ENCODE peak calls at places on chromosomes 1 and 21, in seven cellular contexts. One of them, this sample, is unnamed.

GRCh38 chr1:154344977-154345837 is 19.9 kb downstream of the ATP8B2 start:
- DNase-seq in GM12865: peak
- DNase-seq in heart left ventricle: no peak
- DNase-seq in ascending aorta: peak
- DNase-seq in fibroblast of pulmonary artery: peak
- DNase-seq in kidney epithelial cell: no peak
- DNase-seq in pancreas: no peak
- DNase-seq in this sample: peak

GRCh38 chr1:212161231-212161781 is 123.9 kb upstream of the PPP2R5A start:
- DNase-seq in fibroblast of pulmonary artery: peak
- DNase-seq in kidney epithelial cell: no peak
- DNase-seq in GM12865: peak
- DNase-seq in pancreas: no peak
- DNase-seq in heart left ventricle: no peak
- DNase-seq in ascending aorta: no peak
- DNase-seq in this sample: peak

GRCh38 chr1:186828612-186829542 is at the start of gene PLA2G4A:
- DNase-seq in GM12865: peak
- DNase-seq in kidney epithelial cell: peak
- DNase-seq in ascending aorta: peak
- DNase-seq in fibroblast of pulmonary artery: peak
- DNase-seq in heart left ventricle: peak
- DNase-seq in pancreas: no peak
- DNase-seq in this sample: peak

GRCh38 chr1:98556521-98557158 is 104.9 kb upstream of the SNX7 start:
- DNase-seq in GM12865: peak
- DNase-seq in fibroblast of pulmonary artery: peak
- DNase-seq in kidney epithelial cell: no peak
- DNase-seq in pancreas: no peak
- DNase-seq in heart left ventricle: no peak
- DNase-seq in ascending aorta: no peak
- DNase-seq in this sample: peak

GRCh38 chr1:204350857-204351573 is 8.7 kb downstream of the PLEKHA6 start:
- DNase-seq in heart left ventricle: peak
- DNase-seq in fibroblast of pulmonary artery: peak
- DNase-seq in pancreas: peak
- DNase-seq in ascending aorta: peak
- DNase-seq in GM12865: peak
- DNase-seq in kidney epithelial cell: no peak
- DNase-seq in this sample: peak

GRCh38 chr21:17466166-17466565 is 46.7 kb upstream of the CXADR start:
- DNase-seq in GM12865: no peak
- DNase-seq in ascending aorta: no peak
- DNase-seq in kidney epithelial cell: no peak
- DNase-seq in fibroblast of pulmonary artery: peak
- DNase-seq in pancreas: no peak
- DNase-seq in heart left ventricle: no peak
- DNase-seq in this sample: peak

GRCh38 chr1:60281360-60281932 is 207.9 kb upstream of the C1orf87 start:
- DNase-seq in fibroblast of pulmonary artery: peak
- DNase-seq in pancreas: peak
- DNase-seq in kidney epithelial cell: peak
- DNase-seq in GM12865: peak
- DNase-seq in heart left ventricle: peak
- DNase-seq in ascending aorta: peak
- DNase-seq in this sample: peak

GRCh38 chr1:228084325-228084724 is 1.8 kb downstream of the ARF1 start:
- DNase-seq in kidney epithelial cell: no peak
- DNase-seq in ascending aorta: no peak
- DNase-seq in heart left ventricle: no peak
- DNase-seq in GM12865: peak
- DNase-seq in fibroblast of pulmonary artery: peak
- DNase-seq in pancreas: no peak
- DNase-seq in this sample: peak

GRCh38 chr1:91500756-91501526 is at the start of gene CDC7:
- DNase-seq in pancreas: peak
- DNase-seq in fibroblast of pulmonary artery: peak
- DNase-seq in GM12865: peak
- DNase-seq in heart left ventricle: peak
- DNase-seq in ascending aorta: peak
- DNase-seq in kidney epithelial cell: peak
- DNase-seq in this sample: peak

GRCh38 chr1:40944841-40945430 is 34.6 kb upstream of the CTPS1 start:
- DNase-seq in ascending aorta: peak
- DNase-seq in kidney epithelial cell: no peak
- DNase-seq in fibroblast of pulmonary artery: peak
- DNase-seq in GM12865: no peak
- DNase-seq in pancreas: peak
- DNase-seq in heart left ventricle: no peak
- DNase-seq in this sample: peak

GRCh38 chr1:46525253-46525983 is 26.0 kb downstream of the KNCN start:
- DNase-seq in fibroblast of pulmonary artery: no peak
- DNase-seq in GM12865: no peak
- DNase-seq in kidney epithelial cell: no peak
- DNase-seq in heart left ventricle: no peak
- DNase-seq in ascending aorta: no peak
- DNase-seq in pancreas: no peak
- DNase-seq in this sample: no peak

GRCh38 chr1:212785871-212786270 is 5.7 kb downstream of the NSL1 start:
- DNase-seq in ascending aorta: no peak
- DNase-seq in GM12865: no peak
- DNase-seq in heart left ventricle: no peak
- DNase-seq in fibroblast of pulmonary artery: no peak
- DNase-seq in pancreas: no peak
- DNase-seq in kidney epithelial cell: no peak
- DNase-seq in this sample: no peak

GRCh38 chr1:151292207-151293030 is 10.3 kb downstream of the ZNF687 start:
- DNase-seq in GM12865: no peak
- DNase-seq in kidney epithelial cell: no peak
- DNase-seq in fibroblast of pulmonary artery: no peak
- DNase-seq in pancreas: no peak
- DNase-seq in ascending aorta: no peak
- DNase-seq in heart left ventricle: no peak
- DNase-seq in this sample: no peak

GRCh38 chr1:41776896-41777431 is 141.8 kb downstream of the HIVEP3 start:
- DNase-seq in heart left ventricle: no peak
- DNase-seq in ascending aorta: peak
- DNase-seq in GM12865: no peak
- DNase-seq in pancreas: peak
- DNase-seq in kidney epithelial cell: no peak
- DNase-seq in fibroblast of pulmonary artery: no peak
- DNase-seq in this sample: no peak

GRCh38 chr1:107786214-107786842 is 178.7 kb downstream of the VAV3 start:
- DNase-seq in ascending aorta: no peak
- DNase-seq in heart left ventricle: no peak
- DNase-seq in pancreas: no peak
- DNase-seq in fibroblast of pulmonary artery: no peak
- DNase-seq in GM12865: no peak
- DNase-seq in kidney epithelial cell: no peak
- DNase-seq in this sample: no peak

GRCh38 chr1:67759692-67760029 is 73.6 kb downstream of the GNG12 start:
- DNase-seq in heart left ventricle: no peak
- DNase-seq in pancreas: no peak
- DNase-seq in fibroblast of pulmonary artery: no peak
- DNase-seq in GM12865: no peak
- DNase-seq in kidney epithelial cell: no peak
- DNase-seq in ascending aorta: no peak
- DNase-seq in this sample: no peak
- H3K4me3 ChIP-seq in heart left ventricle: no peak
- H3K4me3 ChIP-seq in pancreas: no peak
- H3K4me3 ChIP-seq in fibroblast of pulmonary artery: no peak
- H3K4me3 ChIP-seq in GM12865: no peak
- H3K4me3 ChIP-seq in kidney epithelial cell: no peak
- H3K4me3 ChIP-seq in ascending aorta: no peak
- H3K4me3 ChIP-seq in this sample: no peak

GRCh38 chr1:241161188-241161689 is 195.8 kb downstream of the RGS7 start:
- DNase-seq in kidney epithelial cell: no peak
- DNase-seq in ascending aorta: no peak
- DNase-seq in GM12865: no peak
- DNase-seq in pancreas: no peak
- DNase-seq in fibroblast of pulmonary artery: no peak
- DNase-seq in heart left ventricle: no peak
- DNase-seq in this sample: no peak

GRCh38 chr1:241157435-241157834 is 199.6 kb downstream of the RGS7 start:
- DNase-seq in heart left ventricle: no peak
- DNase-seq in GM12865: no peak
- DNase-seq in kidney epithelial cell: no peak
- DNase-seq in ascending aorta: no peak
- DNase-seq in pancreas: no peak
- DNase-seq in fibroblast of pulmonary artery: no peak
- DNase-seq in this sample: no peak

DNA sequence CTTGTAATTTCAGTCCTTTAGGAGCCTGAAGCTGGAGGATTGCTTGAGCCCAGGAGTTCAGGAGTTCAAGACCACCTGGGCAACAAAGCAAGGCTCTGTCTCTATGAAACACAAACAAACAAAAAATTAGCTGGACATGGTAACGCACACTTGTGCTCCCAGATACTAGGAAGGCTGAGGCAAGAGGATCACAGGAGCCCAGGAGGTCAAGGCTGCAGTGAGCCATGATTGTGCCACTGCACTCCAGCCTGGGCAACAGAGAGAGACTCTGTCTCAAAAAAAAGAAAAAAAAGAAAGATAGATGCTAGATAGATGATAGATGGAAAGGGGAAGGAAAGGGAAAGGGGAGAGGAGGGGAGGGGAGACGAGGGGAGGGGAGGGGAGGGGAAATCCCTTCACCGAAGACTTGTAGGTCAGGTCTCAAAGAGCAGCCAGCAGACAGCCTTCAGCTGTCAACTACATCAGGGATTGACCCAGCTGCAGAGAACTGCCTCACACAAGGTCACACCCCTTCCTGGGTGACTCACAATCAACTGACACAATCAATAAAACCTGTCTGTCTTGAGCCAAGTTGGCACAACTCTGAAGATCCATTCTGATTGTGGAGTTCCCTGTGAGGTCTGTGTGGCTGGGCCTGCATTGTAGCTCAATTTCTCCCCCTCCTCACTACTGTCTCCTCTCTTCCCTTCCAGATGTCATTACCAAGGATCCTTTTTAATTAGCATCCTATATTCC is 200.6 kb downstream of the RGS7 start:
- DNase-seq in kidney epithelial cell: peak
- DNase-seq in ascending aorta: no peak
- DNase-seq in fibroblast of pulmonary artery: peak
- DNase-seq in heart left ventricle: no peak
- DNase-seq in GM12865: no peak
- DNase-seq in pancreas: peak
- DNase-seq in this sample: no peak
- TF ChIP-seq CTCF in kidney epithelial cell: no peak
- TF ChIP-seq CTCF in ascending aorta: no peak
- TF ChIP-seq CTCF in fibroblast of pulmonary artery: no peak
- TF ChIP-seq CTCF in heart left ventricle: no peak
- TF ChIP-seq CTCF in GM12865: no peak
- TF ChIP-seq CTCF in pancreas: no peak
- TF ChIP-seq CTCF in this sample: no peak

GRCh38 chr1:6870571-6870970 is 85.3 kb downstream of the CAMTA1 start:
- DNase-seq in heart left ventricle: no peak
- DNase-seq in GM12865: no peak
- DNase-seq in fibroblast of pulmonary artery: peak
- DNase-seq in pancreas: no peak
- DNase-seq in kidney epithelial cell: no peak
- DNase-seq in ascending aorta: no peak
- DNase-seq in this sample: peak

GRCh38 chr1:6870086-6870485 is 84.8 kb downstream of the CAMTA1 start:
- DNase-seq in pancreas: no peak
- DNase-seq in fibroblast of pulmonary artery: no peak
- DNase-seq in heart left ventricle: no peak
- DNase-seq in kidney epithelial cell: no peak
- DNase-seq in ascending aorta: no peak
- DNase-seq in GM12865: no peak
- DNase-seq in this sample: peak

GRCh38 chr1:6868371-6869001 is 83.2 kb downstream of the CAMTA1 start:
- DNase-seq in fibroblast of pulmonary artery: peak
- DNase-seq in kidney epithelial cell: no peak
- DNase-seq in ascending aorta: no peak
- DNase-seq in pancreas: no peak
- DNase-seq in heart left ventricle: no peak
- DNase-seq in GM12865: peak
- DNase-seq in this sample: peak

GRCh38 chr1:6867688-6868370 is 82.6 kb downstream of the CAMTA1 start:
- DNase-seq in heart left ventricle: no peak
- DNase-seq in fibroblast of pulmonary artery: no peak
- DNase-seq in kidney epithelial cell: no peak
- DNase-seq in pancreas: no peak
- DNase-seq in ascending aorta: no peak
- DNase-seq in GM12865: no peak
- DNase-seq in this sample: no peak

DNA sequence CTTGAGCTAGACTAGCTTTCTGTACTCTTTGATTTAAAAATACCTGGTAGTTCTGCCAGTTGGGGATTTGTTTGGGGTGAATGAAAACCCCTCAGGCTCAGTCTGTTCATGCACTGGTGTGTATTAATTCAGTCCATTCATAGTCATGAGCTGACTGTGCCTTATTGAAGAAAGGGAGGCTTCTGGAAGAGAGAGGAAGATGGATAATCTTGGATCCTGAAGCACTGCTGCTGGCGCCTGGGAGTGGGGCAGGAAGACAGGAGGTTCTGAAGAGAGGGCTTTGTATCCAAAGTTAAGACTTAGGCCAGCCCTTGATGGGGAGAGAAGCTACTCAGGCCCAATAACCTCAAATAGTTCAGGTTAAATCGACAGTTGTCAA is 83.7 kb downstream of the CAMTA1 start:
- DNase-seq in GM12865: no peak
- DNase-seq in ascending aorta: no peak
- DNase-seq in heart left ventricle: no peak
- DNase-seq in fibroblast of pulmonary artery: no peak
- DNase-seq in kidney epithelial cell: no peak
- DNase-seq in pancreas: no peak
- DNase-seq in this sample: no peak
- H3K4me3 ChIP-seq in GM12865: no peak
- H3K4me3 ChIP-seq in ascending aorta: peak
- H3K4me3 ChIP-seq in heart left ventricle: no peak
- H3K4me3 ChIP-seq in fibroblast of pulmonary artery: no peak
- H3K4me3 ChIP-seq in kidney epithelial cell: no peak
- H3K4me3 ChIP-seq in pancreas: no peak
- H3K4me3 ChIP-seq in this sample: no peak

GRCh38 chr1:160427625-160428024 is 27.3 kb downstream of the VANGL2 start:
- DNase-seq in pancreas: no peak
- DNase-seq in fibroblast of pulmonary artery: no peak
- DNase-seq in kidney epithelial cell: no peak
- DNase-seq in GM12865: no peak
- DNase-seq in ascending aorta: peak
- DNase-seq in heart left ventricle: no peak
- DNase-seq in this sample: peak

GRCh38 chr1:160429702-160430535 is 29.6 kb downstream of the VANGL2 start:
- DNase-seq in GM12865: peak
- DNase-seq in fibroblast of pulmonary artery: no peak
- DNase-seq in heart left ventricle: no peak
- DNase-seq in ascending aorta: peak
- DNase-seq in kidney epithelial cell: no peak
- DNase-seq in pancreas: no peak
- DNase-seq in this sample: no peak

GRCh38 chr1:160429125-160429551 is 28.8 kb downstream of the VANGL2 start:
- DNase-seq in heart left ventricle: no peak
- DNase-seq in ascending aorta: peak
- DNase-seq in pancreas: no peak
- DNase-seq in fibroblast of pulmonary artery: peak
- DNase-seq in GM12865: peak
- DNase-seq in kidney epithelial cell: no peak
- DNase-seq in this sample: no peak

GRCh38 chr1:160428053-160428452 is 27.7 kb downstream of the VANGL2 start:
- DNase-seq in pancreas: no peak
- DNase-seq in fibroblast of pulmonary artery: no peak
- DNase-seq in heart left ventricle: no peak
- DNase-seq in GM12865: no peak
- DNase-seq in kidney epithelial cell: no peak
- DNase-seq in ascending aorta: peak
- DNase-seq in this sample: peak

GRCh38 chr1:160428655-160429054 is 28.3 kb downstream of the VANGL2 start:
- DNase-seq in kidney epithelial cell: no peak
- DNase-seq in heart left ventricle: peak
- DNase-seq in fibroblast of pulmonary artery: peak
- DNase-seq in GM12865: peak
- DNase-seq in ascending aorta: peak
- DNase-seq in pancreas: peak
- DNase-seq in this sample: peak
- TF ChIP-seq CTCF in kidney epithelial cell: peak
- TF ChIP-seq CTCF in heart left ventricle: peak
- TF ChIP-seq CTCF in fibroblast of pulmonary artery: peak
- TF ChIP-seq CTCF in GM12865: peak
- TF ChIP-seq CTCF in ascending aorta: no peak
- TF ChIP-seq CTCF in pancreas: peak
- TF ChIP-seq CTCF in this sample: peak